ENCODE peak calls at places on chromosomes 13 and 19, in ten cellular contexts. Y, X, H, G, A, I, U, W, F and O are unnamed samples.

GRCh38 chr13:39364797-39365468 is 238.1 kb downstream of the LHFPL6 start:
- DNase-seq in Y (no peak), X (no peak), H (no peak), G (no peak), A (no peak), I (no peak), U (no peak), W (no peak), F (no peak), O (no peak)

GRCh38 chr13:28716511-28716910 is 2.3 kb downstream of the SLC46A3 start:
- DNase-seq in Y (no peak), X (peak), H (peak), G (no peak), A (peak), I (no peak), U (no peak), W (peak), F (peak), O (no peak)

GRCh38 chr13:80903911-80904310 is 563.0 kb upstream of the SPRY2 start:
- DNase-seq in Y (no peak), X (no peak), H (no peak), G (no peak), A (no peak), I (no peak), U (no peak), W (no peak), F (no peak), O (no peak)

GRCh38 chr13:101626925-101627555 is 174.6 kb downstream of the ITGBL1 start:
- DNase-seq in Y (no peak), X (no peak), H (no peak), G (no peak), A (no peak), I (no peak), U (no peak), W (no peak), F (no peak), O (peak)

GRCh38 chr13:94464771-94465170 is 14.7 kb downstream of the DCT start:
- DNase-seq in Y (no peak), X (no peak), H (no peak), G (no peak), A (no peak), I (no peak), U (no peak), W (no peak), F (no peak), O (no peak)

GRCh38 chr13:23701646-23702045 is 131.4 kb downstream of the TNFRSF19 start:
- DNase-seq in Y (peak), X (peak), H (peak), G (no peak), A (peak), I (peak), U (no peak), W (peak), F (peak), O (peak)

GRCh38 chr13:37708101-37708500 is 109.5 kb upstream of the POSTN start:
- DNase-seq in Y (no peak), X (no peak), H (no peak), G (no peak), A (no peak), I (no peak), U (no peak), W (no peak), F (no peak), O (no peak)

GRCh38 chr13:110012102-110012739 is 225.8 kb upstream of the IRS2 start:
- DNase-seq in Y (no peak), X (no peak), H (no peak), G (no peak), A (no peak), I (no peak), U (peak), W (no peak), F (no peak), O (no peak)

GRCh38 chr13:83798731-83799130 is 83.5 kb downstream of the SLITRK1 start:
- DNase-seq in Y (no peak), X (no peak), H (no peak), G (no peak), A (no peak), I (no peak), U (no peak), W (no peak), F (no peak), O (no peak)

DNA sequence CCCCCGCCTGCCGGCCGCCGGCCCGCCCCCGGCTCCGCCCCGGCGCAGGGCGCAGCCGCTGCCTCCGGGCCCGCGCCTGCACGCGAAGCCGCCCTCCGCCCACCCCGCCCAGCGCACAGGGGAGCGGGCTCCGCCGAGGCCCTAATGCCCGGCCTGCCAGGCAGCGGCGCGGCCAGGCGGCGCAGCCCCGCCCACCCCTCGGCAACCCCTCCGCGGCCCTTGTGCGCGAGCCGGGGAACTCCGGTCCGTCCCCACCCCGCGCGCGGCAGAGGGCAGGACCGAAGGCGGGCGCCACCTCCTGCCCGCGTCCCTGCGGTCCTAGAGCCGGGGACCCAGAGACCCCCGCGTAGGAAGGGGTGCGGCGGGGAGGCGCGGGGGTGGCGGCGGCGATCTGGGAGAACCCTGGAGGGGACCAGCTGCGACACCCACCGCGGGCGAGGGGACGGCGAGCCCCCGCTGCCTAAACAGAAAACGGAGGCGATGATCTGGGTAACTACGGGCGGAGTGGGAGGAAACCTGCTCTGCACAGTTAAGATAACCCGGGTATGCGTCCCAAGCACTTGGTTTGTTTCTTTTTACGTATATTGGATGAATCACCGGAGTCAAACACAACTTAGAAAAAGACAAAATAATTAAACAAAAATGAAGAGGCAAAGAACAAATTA is 351 bp upstream of the USP12 start:
- DNase-seq in Y (peak), X (peak), H (peak), G (peak), A (peak), I (peak), U (peak), W (peak), F (peak), O (peak)
- TF ChIP-seq CTCF in Y (no peak), X (no peak), H (no peak), G (peak), A (no peak), I (no peak), U (no peak), W (peak), F (no peak), O (peak)

DNA sequence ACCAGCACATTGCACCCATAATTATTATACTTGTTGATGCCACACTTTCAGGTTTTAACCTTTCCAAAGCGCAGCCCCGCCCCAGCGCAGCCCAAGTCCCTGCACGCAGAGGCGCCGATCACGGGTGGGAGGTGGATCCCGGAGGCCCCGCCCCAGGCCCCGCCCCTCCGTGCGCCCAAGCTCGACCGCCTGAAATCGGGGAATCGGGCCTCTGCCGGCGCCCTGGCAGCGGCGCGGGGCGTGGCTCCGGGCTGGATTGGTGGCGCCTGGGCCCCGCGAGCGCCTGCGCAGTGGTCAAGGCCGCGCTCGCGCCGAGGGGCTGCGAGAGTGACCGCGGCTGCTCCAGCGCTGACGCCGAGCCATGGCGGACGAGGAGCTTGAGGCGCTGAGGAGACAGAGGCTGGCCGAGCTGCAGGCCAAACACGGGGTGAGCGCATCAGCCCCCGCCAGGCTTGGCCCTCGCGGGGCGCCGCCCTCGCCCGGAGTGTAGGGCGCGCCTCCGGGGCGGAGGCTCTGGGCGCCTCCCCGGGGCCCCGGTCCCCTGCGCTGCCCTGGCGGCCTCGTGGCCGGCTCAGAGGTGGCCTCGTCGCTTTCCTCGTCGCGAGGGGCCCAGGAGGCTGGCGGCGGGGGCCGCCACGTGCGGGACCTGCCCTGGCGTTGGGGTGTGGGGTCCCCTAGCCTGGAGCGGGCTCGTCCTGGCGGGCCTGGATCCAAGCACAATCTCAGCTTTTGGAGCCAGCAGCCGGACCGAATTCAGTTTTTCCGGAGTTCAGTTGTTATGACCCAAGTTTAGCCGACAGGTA is at the start of gene PDCD5:
- DNase-seq in Y (peak), X (peak), H (peak), G (peak), A (peak), I (peak), U (peak), W (peak), F (peak), O (peak)
- TF ChIP-seq POLR2A in Y (peak), X (peak), H (peak), G (peak), A (no peak), I (peak), U (peak), W (peak), F (peak), O (peak)

DNA sequence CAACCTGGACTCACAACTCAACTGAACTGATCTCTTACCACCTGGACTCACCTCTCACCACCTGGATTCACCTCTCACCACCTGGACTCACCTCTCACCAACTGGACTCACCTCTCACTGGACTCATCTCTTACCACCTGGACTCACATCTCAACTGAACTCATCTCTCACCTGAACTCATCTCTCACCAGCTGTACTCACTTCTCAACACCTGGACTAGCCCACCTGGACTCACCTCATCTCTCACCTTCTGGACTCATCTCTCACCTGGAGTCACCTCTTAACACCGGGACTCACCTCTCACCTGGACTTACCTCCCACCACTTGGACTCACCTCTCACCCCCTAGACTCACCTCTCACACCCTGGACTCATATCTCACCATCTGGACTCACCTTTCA is 7.3 kb upstream of the CASP14 start:
- DNase-seq in Y (no peak), X (no peak), H (no peak), G (no peak), A (no peak), I (no peak), U (no peak), W (no peak), F (no peak), O (no peak)
- H3K27ac ChIP-seq in Y (no peak), X (no peak), H (no peak), G (no peak), A (no peak), I (no peak), U (no peak), W (no peak), F (no peak), O (no peak)

GRCh38 chr19:45793178-45793564 is 526 bp upstream of the DMWD start:
- DNase-seq in Y (no peak), X (no peak), H (no peak), G (no peak), A (no peak), I (no peak), U (no peak), W (no peak), F (no peak), O (no peak)

GRCh38 chr19:45791744-45792481 is 732 bp downstream of the DMWD start:
- DNase-seq in Y (no peak), X (no peak), H (no peak), G (no peak), A (no peak), I (no peak), U (no peak), W (no peak), F (no peak), O (no peak)

GRCh38 chr19:45794627-45795026 is 2.0 kb upstream of the DMWD start:
- DNase-seq in Y (no peak), X (no peak), H (no peak), G (no peak), A (no peak), I (no peak), U (no peak), W (no peak), F (no peak), O (no peak)

GRCh38 chr19:45790942-45791341 is 1.7 kb downstream of the DMWD start:
- DNase-seq in Y (no peak), X (no peak), H (no peak), G (no peak), A (no peak), I (no peak), U (no peak), W (no peak), F (peak), O (peak)

GRCh38 chr19:45792482-45793177 is at the start of gene DMWD:
- DNase-seq in Y (peak), X (peak), H (peak), G (peak), A (peak), I (peak), U (peak), W (peak), F (peak), O (peak)
- TF ChIP-seq CTCF in Y (no peak), X (no peak), H (no peak), G (peak), A (no peak), I (no peak), U (no peak), W (no peak), F (no peak), O (no peak)

GRCh38 chr19:55640043-55640576 is 692 bp upstream of the ZNF580 start:
- DNase-seq in Y (no peak), X (no peak), H (peak), G (no peak), A (no peak), I (peak), U (no peak), W (peak), F (peak), O (peak)
- TF ChIP-seq POLR2A in Y (no peak), X (no peak), H (no peak), G (no peak), A (no peak), I (no peak), U (peak), W (peak), F (no peak), O (peak)

GRCh38 chr19:45773384-45773783 is 4.3 kb upstream of the SIX5 start:
- DNase-seq in Y (no peak), X (no peak), H (no peak), G (no peak), A (no peak), I (no peak), U (no peak), W (no peak), F (no peak), O (no peak)
- H3K27ac ChIP-seq in Y (no peak), X (no peak), H (peak), G (no peak), A (no peak), I (no peak), U (no peak), W (no peak), F (no peak), O (no peak)